ENCODE peak calls at places on chromosome 3, in four cellular contexts. Q, A, H and P are unnamed samples.
A peak's percentile ranks its signal among the peaks of the same experiment; 100 is the strongest.

GRCh38 chr3:126132751-126133511 is 47.5 kb downstream of the ALDH1L1 start:
- DNase-seq in A (no peak), Q (peak; percentile 11), H (peak; percentile 31), P (peak; percentile 29)

GRCh38 chr3:141127344-141128125 is 76.4 kb downstream of the SPSB4 start:
- DNase-seq in Q (no peak), H (no peak), A (no peak), P (no peak)

GRCh38 chr3:43013743-43014155 is 34.6 kb downstream of the GASK1A start:
- DNase-seq in Q (no peak), H (no peak), A (no peak), P (no peak)

GRCh38 chr3:15768421-15769255 is 29.1 kb downstream of the ANKRD28 start:
- DNase-seq in Q (peak; percentile 97), H (no peak), A (peak; percentile 94), P (peak; percentile 94)

GRCh38 chr3:52859686-52860423 is 25.0 kb upstream of the MUSTN1 start:
- DNase-seq in H (no peak), A (no peak), Q (no peak), P (no peak)

GRCh38 chr3:58994746-58995330 is 55.0 kb downstream of the CFAP20DC start:
- DNase-seq in H (no peak), Q (peak; percentile 85), A (peak; percentile 72), P (peak; percentile 88)

GRCh38 chr3:96478496-96478895 is 335.9 kb upstream of the EPHA6 start:
- DNase-seq in H (no peak), Q (peak; percentile 9), A (peak; percentile 1), P (no peak)

GRCh38 chr3:102124301-102125158 is 275.2 kb downstream of the NFKBIZ start:
- DNase-seq in Q (peak; percentile 91), A (peak; percentile 35), H (no peak), P (peak; percentile 54)

DNA sequence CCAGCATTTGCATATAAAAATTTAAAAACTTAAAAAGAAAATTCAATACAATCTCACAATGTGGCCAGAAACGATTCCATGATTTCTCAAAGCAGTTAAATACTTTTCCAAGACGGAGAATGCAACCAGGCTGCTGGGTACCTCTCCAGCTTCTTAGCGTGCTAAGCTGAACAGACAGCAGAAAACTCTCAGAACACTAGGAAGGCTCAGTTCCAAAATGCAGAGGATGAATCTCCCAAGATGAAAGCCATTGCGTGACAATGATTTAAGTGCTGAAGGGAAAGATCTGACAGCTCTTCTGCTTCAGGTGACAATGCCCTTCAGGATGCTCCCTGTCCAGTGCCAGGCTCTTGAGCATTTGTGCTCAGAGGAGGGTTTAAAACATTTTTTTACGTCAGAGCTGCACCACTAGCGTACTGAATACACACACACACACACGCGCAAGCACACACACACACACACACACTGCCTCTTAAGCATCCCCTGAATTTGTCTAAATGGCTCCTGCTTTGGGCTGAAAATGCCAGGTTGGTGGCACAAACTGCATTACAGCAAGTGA is 26.3 kb downstream of the ARHGEF3 start:
- DNase-seq in A (no peak), Q (no peak), H (no peak), P (no peak)
- H3K4me3 ChIP-seq in A (no peak overlapping the region), Q (no peak overlapping the region), H (peak overlapping the region; percentile 42), P (no peak overlapping the region)

DNA sequence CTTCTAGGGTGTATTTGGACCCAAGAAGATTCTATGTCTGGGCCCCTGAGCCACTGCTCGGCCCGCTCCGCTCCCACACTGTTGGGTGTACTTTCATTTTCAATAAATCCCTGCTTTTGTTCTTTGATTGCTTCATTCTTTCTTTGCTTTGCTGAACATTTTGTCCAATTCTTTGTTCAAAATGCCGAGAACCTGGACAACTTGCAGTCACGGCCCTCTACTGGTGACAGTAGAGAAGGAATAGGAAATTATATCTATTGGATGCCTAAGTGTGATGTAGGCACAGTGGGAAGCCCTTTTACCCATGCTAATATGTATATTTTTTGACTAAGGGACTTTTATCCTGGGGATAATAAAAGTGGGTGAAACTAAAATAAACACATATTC is 340.8 kb downstream of the LRRC3B start:
- DNase-seq in Q (peak; percentile 5), H (no peak), A (no peak), P (no peak)
- H3K4me3 ChIP-seq in Q (no peak overlapping the region), H (no peak overlapping the region), A (no peak overlapping the region), P (no peak overlapping the region)

GRCh38 chr3:193732391-193732790 is 139.4 kb downstream of the OPA1 start:
- DNase-seq in Q (peak; percentile 79), H (no peak), A (peak; percentile 79), P (peak; percentile 38)
- H3K4me3 ChIP-seq in Q (no peak overlapping the region), H (no peak overlapping the region), A (no peak overlapping the region), P (no peak overlapping the region)

DNA sequence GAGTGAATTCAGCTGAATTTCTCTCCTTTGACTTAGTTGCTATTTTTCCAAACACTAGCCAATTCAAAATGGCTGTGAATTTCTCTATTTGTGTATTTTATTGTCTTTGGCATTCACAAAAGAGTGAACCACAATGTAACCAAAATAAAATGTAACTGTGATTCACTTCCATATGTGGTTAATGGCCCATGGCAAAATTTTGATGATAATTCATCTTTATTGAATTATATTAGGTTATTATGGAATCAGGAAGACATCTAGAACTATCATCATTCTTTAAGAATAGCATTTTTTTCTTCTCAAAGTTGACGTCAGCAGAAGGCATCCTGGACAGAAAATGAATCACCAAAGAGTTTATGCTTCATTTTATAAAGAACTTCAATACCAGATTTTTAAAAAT is 705.3 kb upstream of the NAALADL2 start:
- DNase-seq in A (peak; percentile 66), Q (peak; percentile 55), H (no peak), P (peak; percentile 21)
- H3K4me3 ChIP-seq in A (no peak overlapping the region), Q (no peak overlapping the region), H (no peak overlapping the region), P (no peak overlapping the region)

DNA sequence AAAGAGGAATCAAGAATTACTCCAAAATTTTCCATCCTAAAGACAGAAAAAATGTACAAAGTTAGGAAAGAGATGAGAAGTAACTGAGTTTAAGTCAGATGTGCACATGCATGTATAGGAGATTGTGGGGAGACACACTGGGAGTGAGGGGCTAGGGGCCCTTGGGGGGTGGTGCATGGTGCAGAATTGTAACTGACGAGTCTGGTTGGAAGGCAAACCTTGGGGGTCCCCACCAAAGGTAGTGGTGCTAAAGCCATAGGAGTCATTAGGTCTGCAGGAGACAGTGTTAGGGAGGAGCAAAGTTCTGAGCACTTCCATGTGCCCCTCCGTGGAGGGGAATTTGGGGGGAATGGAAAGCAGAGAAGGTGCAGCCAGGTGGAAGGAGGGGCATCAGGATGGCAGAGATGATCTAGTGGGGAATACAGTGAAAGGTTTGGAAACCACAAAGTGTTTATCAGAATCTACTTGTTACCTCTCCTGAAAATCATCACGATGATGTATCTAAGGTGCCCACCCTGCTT is 37.5 kb upstream of the EPHB1 start:
- DNase-seq in H (no peak), Q (no peak), A (no peak), P (no peak)
- H3K4me3 ChIP-seq in H (no peak overlapping the region), Q (no peak overlapping the region), A (no peak overlapping the region), P (no peak overlapping the region)

GRCh38 chr3:134407247-134407640 is 33.0 kb upstream of the AMOTL2 start:
- DNase-seq in A (no peak), Q (peak; percentile 21), H (no peak), P (peak; percentile 29)
- H3K4me3 ChIP-seq in A (no peak overlapping the region), Q (no peak overlapping the region), H (no peak overlapping the region), P (peak overlapping the region; percentile 61)

GRCh38 chr3:190597291-190597690 is 83.4 kb downstream of the IL1RAP start:
- DNase-seq in H (no peak), Q (no peak), A (no peak), P (no peak)

GRCh38 chr3:190605385-190605784 is 91.5 kb downstream of the IL1RAP start:
- DNase-seq in H (no peak), Q (no peak), A (no peak), P (no peak)

GRCh38 chr3:190606596-190606995 is 92.7 kb downstream of the IL1RAP start:
- DNase-seq in Q (no peak), H (no peak), A (no peak), P (no peak)

GRCh38 chr3:190596341-190597285 is 82.7 kb downstream of the IL1RAP start:
- DNase-seq in H (no peak), Q (no peak), A (no peak), P (no peak)

GRCh38 chr3:190601597-190601996 is 87.7 kb downstream of the IL1RAP start:
- DNase-seq in H (peak; percentile 58), A (no peak), Q (no peak), P (no peak)
- H3K4me3 ChIP-seq in H (no peak overlapping the region), A (no peak overlapping the region), Q (no peak overlapping the region), P (no peak overlapping the region)